ENCODE peak calls at places on chromosome 11, in nine cellular contexts. I, F, U, Q, W, Z, B, X and A are unnamed samples.

GRCh38 chr11:60197442-60197841 is 14.6 kb upstream of the MS4A6A start:
- DNase-seq in I (no peak), F (no peak), U (no peak), Q (no peak), W (no peak), Z (no peak), B (no peak), X (no peak), A (no peak)

GRCh38 chr11:24389575-24389974 is 107.3 kb upstream of the LUZP2 start:
- DNase-seq in I (no peak), F (no peak), U (no peak), Q (no peak), W (no peak), Z (no peak), B (no peak), X (no peak), A (no peak)

GRCh38 chr11:124920870-124921609 is 2.0 kb downstream of the HEPN1 start:
- DNase-seq in I (peak; percentile 30), F (no peak), U (peak; percentile 66), Q (no peak), W (peak; percentile 76), Z (no peak), B (no peak), X (peak; percentile 78), A (no peak)

GRCh38 chr11:27020736-27021135 is 19.9 kb upstream of the BBOX1 start:
- DNase-seq in I (no peak), F (no peak), U (no peak), Q (no peak), W (no peak), Z (no peak), B (no peak), X (no peak), A (no peak)

GRCh38 chr11:10414659-10415058 is 40.4 kb upstream of the AMPD3 start:
- DNase-seq in I (no peak), F (no peak), U (peak; percentile 64), Q (no peak), W (peak; percentile 30), Z (peak; percentile 16), B (no peak), X (peak; percentile 18), A (no peak)

GRCh38 chr11:76902121-76903014 is 41.6 kb downstream of the ACER3 start:
- DNase-seq in I (no peak), F (no peak), U (no peak), Q (no peak), W (no peak), Z (no peak), B (no peak), X (no peak), A (no peak)

GRCh38 chr11:65479184-65480145 is 19.4 kb upstream of the MALAT1 start:
- DNase-seq in I (peak; percentile 59), F (peak; percentile 57), U (peak; percentile 50), Q (peak; percentile 40), W (peak; percentile 99), Z (no peak), B (no peak), X (no peak), A (peak; percentile 73)

GRCh38 chr11:8357505-8357888 is 93.8 kb upstream of the LMO1 start:
- DNase-seq in I (no peak), F (no peak), U (no peak), Q (no peak), W (no peak), Z (no peak), B (no peak), X (no peak), A (no peak)

GRCh38 chr11:66892926-66893325 is 36.1 kb downstream of the LRFN4 start:
- DNase-seq in I (no peak), F (no peak), U (peak; percentile 17), Q (no peak), W (no peak), Z (no peak), B (no peak), X (no peak), A (no peak)

GRCh38 chr11:41446107-41446506 is 13.3 kb downstream of the LRRC4C start:
- DNase-seq in I (no peak), F (no peak), U (no peak), Q (no peak), W (no peak), Z (no peak), B (no peak), X (no peak), A (no peak)

GRCh38 chr11:121614661-121615240 is 162.0 kb upstream of the SORL1-AS1 start:
- DNase-seq in I (no peak), F (no peak), U (no peak), Q (no peak), W (no peak), Z (no peak), B (no peak), X (no peak), A (no peak)

GRCh38 chr11:74288161-74288560 is 23.3 kb downstream of the P4HA3 start:
- DNase-seq in I (no peak), F (peak; percentile 89), U (no peak), Q (no peak), W (peak; percentile 97), Z (no peak), B (no peak), X (no peak), A (peak; percentile 42)

GRCh38 chr11:27972432-27973170 is 135.4 kb downstream of the KIF18A start:
- DNase-seq in I (no peak), F (no peak), U (no peak), Q (no peak), W (peak; percentile 51), Z (no peak), B (no peak), X (no peak), A (no peak)

GRCh38 chr11:84720706-84721402 is 906.3 kb downstream of the DLG2 start:
- DNase-seq in I (peak; percentile 39), F (no peak), U (peak; percentile 49), Q (no peak), W (no peak), Z (peak; percentile 7), B (peak; percentile 8), X (no peak), A (peak; percentile 53)

GRCh38 chr11:96384156-96384555 is 5.6 kb downstream of the CCDC82 start:
- DNase-seq in I (no peak), F (no peak), U (no peak), Q (peak; percentile 18), W (no peak), Z (no peak), B (no peak), X (no peak), A (peak; percentile 20)

GRCh38 chr11:77879218-77879617 is 58.3 kb downstream of the AAMDC start:
- DNase-seq in I (no peak), F (peak; percentile 16), U (no peak), Q (peak; percentile 28), W (peak; percentile 41), Z (no peak), B (no peak), X (no peak), A (no peak)

GRCh38 chr11:2307733-2308331 is 6.0 kb downstream of the TSPAN32 start:
- DNase-seq in I (no peak), F (no peak), U (peak; percentile 47), Q (no peak), W (no peak), Z (no peak), B (no peak), X (no peak), A (no peak)

GRCh38 chr11:111512296-111513239 is at the start of gene BTG4:
- DNase-seq in I (no peak), F (no peak), U (no peak), Q (no peak), W (no peak), Z (no peak), B (no peak), X (peak; percentile 39), A (no peak)

GRCh38 chr11:128294685-128295079 is 292.7 kb downstream of the ETS1 start:
- DNase-seq in I (no peak), F (no peak), U (no peak), Q (no peak), W (no peak), Z (no peak), B (no peak), X (no peak), A (no peak)

GRCh38 chr11:40417627-40418026 is 1041.8 kb downstream of the LRRC4C start:
- DNase-seq in I (no peak), F (no peak), U (no peak), Q (no peak), W (peak; percentile 5), Z (no peak), B (no peak), X (no peak), A (no peak)

GRCh38 chr11:128868851-128869671 is 2.0 kb upstream of the KCNJ1 start:
- DNase-seq in I (no peak), F (no peak), U (no peak), Q (no peak), W (no peak), Z (no peak), B (no peak), X (peak; percentile 24), A (no peak)

GRCh38 chr11:69138265-69138664 is 17.5 kb upstream of the SMIM38 start:
- DNase-seq in I (no peak), F (no peak), U (no peak), Q (no peak), W (peak; percentile 59), Z (no peak), B (no peak), X (no peak), A (no peak)

GRCh38 chr11:96307748-96308133 is 35.3 kb downstream of the MAML2 start:
- DNase-seq in I (no peak), F (no peak), U (no peak), Q (no peak), W (peak; percentile 89), Z (no peak), B (no peak), X (no peak), A (no peak)

GRCh38 chr11:79512706-79513469 is 72.1 kb upstream of the TENM4 start:
- DNase-seq in I (no peak), F (no peak), U (no peak), Q (no peak), W (no peak), Z (no peak), B (no peak), X (no peak), A (no peak)

GRCh38 chr11:119479685-119480275 is 56.8 kb upstream of the THY1 start:
- DNase-seq in I (no peak), F (peak; percentile 80), U (no peak), Q (no peak), W (peak; percentile 29), Z (no peak), B (no peak), X (no peak), A (no peak)

GRCh38 chr11:126122863-126123262 is 60.2 kb upstream of the CDON start:
- DNase-seq in I (no peak), F (no peak), U (no peak), Q (no peak), W (no peak), Z (no peak), B (no peak), X (no peak), A (no peak)

GRCh38 chr11:119205574-119206511 is at the start of gene CBL:
- DNase-seq in I (peak; percentile 95), F (peak; percentile 88), U (peak; percentile 96), Q (peak; percentile 91), W (peak; percentile 90), Z (peak; percentile 96), B (peak; percentile 80), X (peak; percentile 99), A (peak; percentile 87)

GRCh38 chr11:473975-474785 is 24.1 kb downstream of the PTDSS2 start:
- DNase-seq in I (no peak), F (no peak), U (no peak), Q (no peak), W (no peak), Z (no peak), B (no peak), X (no peak), A (no peak)